ENCODE peak calls at places on chromosome 1, in four cellular contexts. C is HepG2, H is K562, P is HCT116. U is an unnamed sample.

GRCh38 chr1:71908871-71909390 is 373.4 kb downstream of the NEGR1 start:
- DNase-seq in C (no peak), H (no peak), P (no peak), U (no peak)

GRCh38 chr1:9340172-9340854 is 47.6 kb downstream of the SPSB1 start:
- DNase-seq in C (no peak), H (no peak), P (no peak), U (no peak)

GRCh38 chr1:39106949-39107740 is 81.0 kb downstream of the NDUFS5 start:
- DNase-seq in C (no peak), H (no peak), P (no peak), U (no peak)

GRCh38 chr1:169601096-169601881 is 15.0 kb upstream of the F5 start:
- DNase-seq in C (peak; percentile 30), H (peak; percentile 20), P (no peak), U (no peak)

GRCh38 chr1:235632538-235633219 is 16.9 kb downstream of the GNG4 start:
- DNase-seq in C (no peak), H (no peak), P (no peak), U (no peak)

GRCh38 chr1:63779872-63780271 is 6.1 kb downstream of the ROR1 start:
- DNase-seq in C (no peak), H (no peak), P (no peak), U (no peak)

GRCh38 chr1:108199231-108199657 is 899 bp downstream of the SLC25A24 start:
- DNase-seq in C (peak; percentile 20), H (peak; percentile 40), P (peak; percentile 16), U (no peak)

GRCh38 chr1:47023268-47024137 is at the start of gene CYP4X1:
- DNase-seq in C (no peak), H (no peak), P (no peak), U (no peak)

GRCh38 chr1:145805057-145805456 is 18.8 kb downstream of the RNF115 start:
- DNase-seq in C (no peak), H (no peak), P (no peak), U (no peak)

GRCh38 chr1:185693654-185694053 is 40.5 kb upstream of the HMCN1 start:
- DNase-seq in C (no peak), H (no peak), P (no peak), U (no peak)

GRCh38 chr1:243269461-243269801 is 13.6 kb downstream of the SDCCAG8 start:
- DNase-seq in C (no peak), H (peak; percentile 29), P (no peak), U (no peak)

GRCh38 chr1:107480548-107480947 is 339.7 kb downstream of the NTNG1 start:
- DNase-seq in C (no peak), H (no peak), P (no peak), U (no peak)

GRCh38 chr1:243413431-243414151 is 157.8 kb downstream of the SDCCAG8 start:
- DNase-seq in C (no peak), H (no peak), P (no peak), U (no peak)

GRCh38 chr1:223102797-223103533 is 40.1 kb downstream of the TLR5 start:
- DNase-seq in C (no peak), H (no peak), P (no peak), U (no peak)

GRCh38 chr1:202959276-202959620 is 1.1 kb upstream of the ADIPOR1 start:
- DNase-seq in C (peak; percentile 74), H (peak; percentile 74), P (peak; percentile 43), U (no peak)

GRCh38 chr1:176989023-176989422 is 175.5 kb downstream of the ASTN1 start:
- DNase-seq in C (no peak), H (no peak), P (no peak), U (no peak)

GRCh38 chr1:79663916-79664315 is 657.4 kb upstream of the ADGRL4 start:
- DNase-seq in C (no peak), H (no peak), P (no peak), U (no peak)

GRCh38 chr1:198108646-198109045 is 48.2 kb upstream of the NEK7 start:
- DNase-seq in C (no peak), H (no peak), P (no peak), U (no peak)

GRCh38 chr1:194873328-194873923 is 1687.0 kb upstream of the B3GALT2 start:
- DNase-seq in C (no peak), H (peak; percentile 22), P (peak; percentile 18), U (no peak)

GRCh38 chr1:171142451-171143121 is 42.5 kb upstream of the FMO2 start:
- DNase-seq in C (no peak), H (no peak), P (no peak), U (no peak)

GRCh38 chr1:108590436-108590835 is 30.5 kb downstream of the EEIG2 start:
- DNase-seq in C (no peak), H (no peak), P (no peak), U (no peak)

GRCh38 chr1:163166886-163167555 is 35.7 kb downstream of the RGS5 start:
- DNase-seq in C (no peak), H (no peak), P (no peak), U (no peak)

GRCh38 chr1:212431656-212432055 is 1.1 kb upstream of the NENF start:
- DNase-seq in C (no peak), H (no peak), P (no peak), U (no peak)

GRCh38 chr1:204992499-204992898 is 50.5 kb upstream of the CNTN2 start:
- DNase-seq in C (no peak), H (no peak), P (no peak), U (no peak)

GRCh38 chr1:204991342-204991844 is 51.6 kb upstream of the CNTN2 start:
- DNase-seq in C (no peak), H (no peak), P (no peak), U (no peak)

GRCh38 chr1:204992940-204993339 is 50.1 kb upstream of the CNTN2 start:
- DNase-seq in C (no peak), H (no peak), P (no peak), U (no peak)

GRCh38 chr1:204996981-204997380 is 46.0 kb upstream of the CNTN2 start:
- DNase-seq in C (no peak), H (no peak), P (no peak), U (no peak)

DNA sequence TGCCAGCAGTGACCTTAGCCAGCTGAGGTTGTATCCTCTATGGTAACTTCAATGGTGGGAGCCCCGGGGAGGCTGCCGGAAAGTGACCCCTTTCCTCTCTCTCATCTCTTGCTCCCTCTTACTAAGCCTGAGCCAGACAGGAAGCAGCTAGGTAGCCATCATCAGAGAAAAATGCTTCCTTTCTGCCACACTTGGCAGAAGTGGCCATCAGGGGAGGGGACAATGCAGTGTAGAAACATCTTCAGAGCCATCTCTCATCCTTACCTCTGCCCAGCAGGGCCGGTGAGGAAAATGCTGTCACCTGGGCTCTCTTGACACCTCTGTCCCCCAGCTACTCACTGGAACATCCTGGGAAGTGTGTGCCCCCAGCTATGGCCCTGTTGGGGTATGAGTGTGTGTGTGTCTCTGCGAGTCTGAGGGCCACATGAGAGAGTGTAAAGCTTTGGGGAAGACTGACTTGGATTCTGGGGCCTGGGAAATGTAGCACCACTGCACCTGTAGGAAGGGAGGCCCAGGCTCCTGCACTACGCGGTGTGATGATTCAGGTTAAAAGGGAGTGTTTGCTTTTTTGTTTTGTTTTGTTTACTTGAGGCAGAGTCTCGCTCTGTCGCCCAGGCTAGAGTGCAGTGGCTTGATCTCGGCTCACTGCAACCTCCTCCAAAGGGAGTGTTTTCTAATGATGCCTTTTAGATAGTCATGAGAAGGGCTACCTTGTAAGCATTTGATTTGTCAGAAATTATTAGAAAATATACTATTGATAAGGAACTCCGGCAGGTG is 48.7 kb upstream of the CNTN2 start:
- DNase-seq in C (no peak), H (no peak), P (no peak), U (no peak)
- TF ChIP-seq SIN3A in C (no peak), H (no peak), P (no peak), U (no peak)

GRCh38 chr1:31888281-31888680 is 49.9 kb downstream of the PTP4A2 start:
- DNase-seq in C (no peak), H (no peak), P (no peak), U (no peak)

GRCh38 chr1:31885851-31886250 is 52.3 kb downstream of the PTP4A2 start:
- DNase-seq in C (no peak), H (no peak), P (no peak), U (no peak)

GRCh38 chr1:31886866-31887265 is 51.3 kb downstream of the PTP4A2 start:
- DNase-seq in C (no peak), H (no peak), P (no peak), U (no peak)

DNA sequence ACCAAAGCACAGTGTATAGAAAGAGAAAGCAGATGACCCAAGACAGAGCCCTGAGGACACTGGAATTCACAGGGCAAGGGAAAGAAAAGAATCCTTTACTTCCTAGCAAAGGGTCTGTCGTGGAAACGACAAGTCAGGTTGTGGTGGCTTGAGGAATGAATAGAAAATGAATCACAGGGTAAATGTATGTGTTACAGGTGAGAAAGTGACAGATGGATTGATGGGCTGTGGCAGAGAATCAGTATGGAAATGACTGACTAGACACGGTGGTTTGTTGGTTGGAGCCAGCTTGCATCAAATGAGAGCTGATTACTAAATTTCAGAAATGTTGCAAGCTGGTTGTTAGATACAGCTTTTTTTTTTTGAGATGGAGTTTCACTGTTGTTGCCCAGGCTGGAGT is 46.9 kb downstream of the PTP4A2 start:
- DNase-seq in C (no peak), H (no peak), P (no peak), U (no peak)
- TF ChIP-seq TCF7L2 in C (no peak), H (no peak), P (no peak), U (no peak)

GRCh38 chr1:78006491-78006890 is 1.8 kb downstream of the DNAJB4 start:
- DNase-seq in C (no peak), H (no peak), P (no peak), U (no peak)
- TF ChIP-seq CTCF in C (no peak), H (no peak), P (no peak), U (no peak)

GRCh38 chr1:52238474-52238873 is 96.6 kb downstream of the ZFYVE9 start:
- DNase-seq in C (no peak), H (no peak), P (no peak), U (no peak)
- TF ChIP-seq SIN3A in C (no peak), H (no peak), P (no peak), U (no peak)

GRCh38 chr1:113951719-113952118 is 22.6 kb downstream of the HIPK1 start:
- DNase-seq in C (no peak), H (no peak), P (no peak), U (no peak)
- TF ChIP-seq TCF7L2 in C (no peak), H (no peak), P (no peak), U (no peak)

DNA sequence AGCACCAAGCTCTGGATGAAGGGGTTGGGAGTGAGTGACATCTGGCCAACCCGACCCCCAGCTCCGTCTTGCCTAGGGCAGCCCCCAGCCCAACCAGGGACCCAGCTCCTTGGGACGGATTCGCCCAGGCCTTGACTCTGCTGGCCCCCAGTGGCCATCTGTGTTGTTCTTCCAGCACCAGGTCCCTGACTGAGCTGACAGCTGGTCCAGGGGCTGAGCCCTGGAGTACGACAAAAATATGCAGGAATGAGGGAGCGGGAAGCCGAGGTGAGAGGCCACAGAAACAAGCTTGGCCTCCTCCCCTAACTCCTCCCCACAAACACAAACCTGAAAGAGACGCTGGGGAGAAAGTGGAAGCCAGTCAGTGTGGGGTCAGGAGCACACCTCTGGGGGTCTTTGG is 55.0 kb upstream of the PAX7 start:
- DNase-seq in C (peak; percentile 16), H (peak; percentile 79), P (peak; percentile 38), U (no peak)
- TF ChIP-seq CTCF in C (peak; percentile 89), H (peak; percentile 90), P (peak; percentile 94), U (peak; percentile 75)

GRCh38 chr1:44507490-44508396 is 102.7 kb downstream of the RNF220 start:
- DNase-seq in C (no peak), H (no peak), P (no peak), U (no peak)

GRCh38 chr1:44503625-44504024 is 98.6 kb downstream of the RNF220 start:
- DNase-seq in C (no peak), H (no peak), P (no peak), U (no peak)

GRCh38 chr1:44508397-44508745 is 103.3 kb downstream of the RNF220 start:
- DNase-seq in C (no peak), H (no peak), P (no peak), U (no peak)

GRCh38 chr1:44501022-44501910 is 96.2 kb downstream of the RNF220 start:
- DNase-seq in C (peak; percentile 12), H (no peak), P (no peak), U (no peak)

GRCh38 chr1:44505210-44505993 is 100.3 kb downstream of the RNF220 start:
- DNase-seq in C (no peak), H (no peak), P (no peak), U (no peak)
- TF ChIP-seq SIN3A in C (no peak), H (no peak), P (no peak), U (no peak)